ENCODE peak calls at places on chromosomes 3 and 15, in seven cellular contexts. T, A, J, Z, M, G and Y are unnamed samples. For H3K27me3, the result is how much of the 10 kb centered on the place peaks cover.

GRCh38 chr3:30475809-30476178 is 130.6 kb upstream of the TGFBR2 start:
- DNase-seq in Z (no peak), G (no peak), J (no peak), T (no peak), A (no peak), M (no peak), Y (no peak)

GRCh38 chr3:141337523-141337854 is 30.8 kb upstream of the ZBTB38 start:
- DNase-seq in A (no peak), M (no peak), T (no peak), G (no peak), Z (no peak), J (no peak), Y (no peak)

GRCh38 chr3:79843180-79843579 is 75.4 kb upstream of the ROBO1 start:
- DNase-seq in Z (no peak), M (no peak), A (no peak), J (no peak), T (no peak), G (no peak), Y (no peak)

GRCh38 chr15:74604983-74605809 is 10.4 kb upstream of the CLK3 start:
- DNase-seq in Z (no peak), M (peak), A (no peak), J (no peak), G (no peak), T (no peak), Y (no peak)

GRCh38 chr3:25747033-25747432 is 36.2 kb downstream of the NGLY1 start:
- DNase-seq in J (peak), Z (no peak), G (no peak), A (no peak), M (peak), T (no peak), Y (peak)

GRCh38 chr3:171446801-171447578 is 13.2 kb downstream of the TNIK start:
- DNase-seq in M (peak), Z (peak), G (no peak), T (no peak), J (peak), A (no peak), Y (peak)

GRCh38 chr3:33642806-33643205 is 75.2 kb downstream of the CLASP2 start:
- DNase-seq in G (no peak), T (no peak), A (no peak), Z (no peak), M (no peak), J (no peak), Y (no peak)

GRCh38 chr15:30985081-30985531 is 6.3 kb downstream of the MTMR10 start:
- DNase-seq in G (no peak), T (no peak), A (peak), M (peak), J (no peak), Z (peak), Y (no peak)

GRCh38 chr3:134651347-134652041 is 672 bp upstream of the KY start:
- DNase-seq in G (peak), T (no peak), J (no peak), M (peak), Z (no peak), A (peak), Y (no peak)

GRCh38 chr3:134654031-134654430 is 3.2 kb upstream of the KY start:
- DNase-seq in M (no peak), J (no peak), T (no peak), A (no peak), G (no peak), Z (no peak), Y (no peak)

GRCh38 chr3:134652409-134652831 is 1.6 kb upstream of the KY start:
- DNase-seq in T (no peak), J (no peak), A (no peak), G (no peak), Z (no peak), M (peak), Y (peak)

GRCh38 chr3:134650431-134651346 is at the start of gene KY:
- DNase-seq in Z (peak), J (peak), M (peak), G (peak), A (peak), T (no peak), Y (no peak)

GRCh38 chr3:134652886-134653630 is 2.2 kb upstream of the KY start:
- DNase-seq in M (no peak), G (no peak), J (no peak), T (no peak), Z (no peak), A (no peak), Y (no peak)
- H3K27me3 ChIP-seq in M (under half), G (half or more), J (under half), T (half or more), Z (under half), A (under half), Y (under half)

GRCh38 chr15:50113187-50113505 is 5.9 kb downstream of the ATP8B4 start:
- DNase-seq in J (no peak), A (peak), T (no peak), Z (no peak), G (no peak), M (no peak), Y (no peak)

GRCh38 chr15:50119063-50119700 is at the start of gene ATP8B4:
- DNase-seq in G (peak), A (no peak), Z (no peak), T (no peak), M (no peak), J (no peak), Y (no peak)

GRCh38 chr15:50117628-50118027 is 1.4 kb downstream of the ATP8B4 start:
- DNase-seq in M (no peak), J (no peak), G (no peak), A (no peak), Z (no peak), T (no peak), Y (no peak)

GRCh38 chr15:50114381-50114780 is 4.7 kb downstream of the ATP8B4 start:
- DNase-seq in J (no peak), T (no peak), Z (no peak), M (no peak), A (peak), G (no peak), Y (no peak)

GRCh38 chr15:50116477-50116876 is 2.6 kb downstream of the ATP8B4 start:
- DNase-seq in A (no peak), G (peak), T (peak), Z (peak), J (peak), M (peak), Y (no peak)
- H3K27ac ChIP-seq in A (no peak), G (no peak), T (no peak), Z (no peak), J (no peak), M (no peak), Y (no peak)

DNA sequence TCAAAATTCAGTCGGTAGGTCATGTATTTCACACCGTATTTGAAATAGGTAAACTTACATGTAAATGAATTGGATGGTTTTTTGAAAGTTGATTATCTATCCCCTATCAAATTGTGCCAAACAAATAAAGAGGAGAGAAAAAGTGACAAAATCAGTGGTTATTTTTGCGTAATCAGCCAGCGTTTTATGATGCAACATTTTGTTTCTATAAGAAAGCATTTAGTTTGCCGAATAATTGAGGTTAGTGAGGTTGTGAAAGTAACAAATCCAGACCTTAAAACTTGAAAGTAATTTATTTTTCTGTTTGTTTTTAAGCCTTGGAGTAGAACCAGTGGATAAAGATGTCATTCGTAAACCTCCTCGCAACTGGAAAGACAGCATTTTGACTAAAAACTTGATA is 29.3 kb downstream of the ASTE1 start:
- DNase-seq in Z (peak), J (no peak), M (peak), A (no peak), T (no peak), G (no peak), Y (no peak)
- H3K27me3 ChIP-seq in Z (under half), J (under half), M (under half), A (under half), T (under half), G (under half), Y (under half)

GRCh38 chr15:71128939-71129562 is 13.8 kb downstream of the THSD4 start:
- DNase-seq in T (no peak), A (no peak), Z (no peak), J (peak), M (peak), G (no peak), Y (no peak)
- H3K27ac ChIP-seq in T (no peak), A (peak), Z (no peak), J (no peak), M (no peak), G (no peak), Y (no peak)

DNA sequence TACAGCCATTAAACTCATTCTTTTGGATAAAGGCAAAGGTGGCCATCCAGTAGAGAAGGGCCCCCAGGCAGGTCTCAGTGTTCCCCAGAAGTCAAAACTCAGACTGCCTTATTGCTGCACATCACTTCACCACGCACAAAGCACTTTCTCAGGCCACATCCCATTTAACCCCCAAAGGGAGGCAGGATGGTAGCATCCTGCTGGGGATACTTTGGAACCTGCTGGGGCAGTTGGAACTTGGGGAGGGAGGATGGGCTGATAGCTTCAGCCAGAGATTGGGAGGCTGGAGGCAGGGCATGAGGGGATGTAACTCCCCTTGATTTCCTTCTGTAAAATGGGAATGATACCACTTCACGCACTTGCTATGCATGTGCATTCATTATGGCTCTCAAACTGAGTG is 5.0 kb downstream of the ITPKA start:
- DNase-seq in A (no peak), T (no peak), M (no peak), Z (no peak), G (no peak), J (no peak), Y (no peak)
- H3K27me3 ChIP-seq in A (half or more), T (half or more), M (under half), Z (under half), G (half or more), J (under half), Y (half or more)

GRCh38 chr3:136293279-136293678 is 43.1 kb downstream of the PCCB start:
- DNase-seq in Z (no peak), M (no peak), J (no peak), A (no peak), G (no peak), T (no peak), Y (no peak)
- H3K27ac ChIP-seq in Z (no peak), M (no peak), J (no peak), A (no peak), G (no peak), T (no peak), Y (no peak)